ENCODE peak calls at places on chromosomes 12 and 14, in seven cellular contexts. X is endothelial cell of umbilical vein, Z is right lobe of liver, A is psoas muscle, U is dorsolateral prefrontal cortex, L is tibial artery, B is upper lobe of right lung. R is an unnamed sample.

GRCh38 chr14:99774526-99775307 is 18.5 kb upstream of the EML1 start:
- DNase-seq in A (no peak), L (no peak), B (no peak), U (peak; percentile 59), X (no peak), Z (no peak), R (no peak)

GRCh38 chr14:90583916-90584605 is 187.2 kb downstream of the CALM1 start:
- DNase-seq in L (no peak), Z (no peak), X (no peak), U (no peak), A (no peak), B (no peak), R (no peak)

GRCh38 chr12:30043151-30043550 is 259.4 kb upstream of the TMTC1 start:
- DNase-seq in A (no peak), Z (no peak), L (no peak), X (no peak), B (no peak), U (no peak), R (no peak)

GRCh38 chr12:114904254-114905003 is 220.5 kb upstream of the TBX3 start:
- DNase-seq in X (no peak), B (no peak), Z (no peak), U (no peak), A (no peak), L (no peak), R (no peak)

GRCh38 chr12:84922721-84923120 is 10.1 kb upstream of the SLC6A15 start:
- DNase-seq in A (no peak), L (no peak), U (no peak), X (no peak), B (no peak), Z (no peak), R (peak; percentile 77)

GRCh38 chr12:95661360-95661759 is 110.1 kb upstream of the USP44 start:
- DNase-seq in X (no peak), L (no peak), B (no peak), U (no peak), Z (no peak), A (no peak), R (peak; percentile 24)

GRCh38 chr14:103889313-103890051 is 38.8 kb upstream of the TDRD9 start:
- DNase-seq in B (peak; percentile 80), X (no peak), Z (peak; percentile 83), U (no peak), A (no peak), L (no peak), R (peak; percentile 93)

GRCh38 chr12:78385541-78385940 is 479.0 kb upstream of the SYT1 start:
- DNase-seq in A (no peak), Z (no peak), B (no peak), X (no peak), L (no peak), U (no peak), R (peak; percentile 29)

GRCh38 chr12:46663297-46663696 is 162.5 kb downstream of the SLC38A4 start:
- DNase-seq in B (no peak), A (no peak), L (no peak), U (no peak), X (no peak), Z (no peak), R (peak; percentile 66)

GRCh38 chr12:2183556-2184541 is 131.1 kb downstream of the CACNA1C start:
- DNase-seq in L (no peak), A (no peak), Z (no peak), B (no peak), X (no peak), U (no peak), R (no peak)

GRCh38 chr14:74501135-74501614 is 7.6 kb downstream of the ISCA2 start:
- DNase-seq in U (peak; percentile 71), X (peak; percentile 62), B (peak; percentile 87), A (peak; percentile 76), L (peak; percentile 83), Z (no peak), R (peak; percentile 62)

GRCh38 chr12:2970744-2971143 is 11.5 kb downstream of the TEAD4 start:
- DNase-seq in Z (no peak), X (no peak), L (no peak), A (peak; percentile 41), U (no peak), B (no peak), R (no peak)

GRCh38 chr14:55151601-55152000 is 22.5 kb downstream of the LGALS3 start:
- DNase-seq in Z (no peak), X (no peak), B (no peak), L (no peak), U (no peak), A (no peak), R (no peak)

GRCh38 chr12:63163542-63163941 is 12.5 kb upstream of the AVPR1A start:
- DNase-seq in A (no peak), X (no peak), L (no peak), U (no peak), B (no peak), Z (no peak), R (no peak)

GRCh38 chr14:106850913-106851825 is 1324.8 kb downstream of the TMEM121 start:
- DNase-seq in A (no peak), L (no peak), Z (no peak), U (no peak), X (no peak), B (no peak), R (no peak)

GRCh38 chr12:114393569-114393968 is 12.4 kb downstream of the TBX5 start:
- DNase-seq in A (no peak), Z (no peak), L (no peak), U (no peak), B (no peak), X (no peak), R (no peak)

GRCh38 chr14:68616255-68616902 is 176.5 kb downstream of the ZFP36L1 start:
- DNase-seq in X (peak; percentile 34), A (no peak), B (no peak), L (no peak), U (no peak), Z (no peak), R (peak; percentile 17)

GRCh38 chr14:69059658-69060648 is 80.9 kb upstream of the ACTN1 start:
- DNase-seq in X (peak; percentile 51), L (peak; percentile 74), A (peak; percentile 24), Z (no peak), B (no peak), U (no peak), R (peak; percentile 71)

GRCh38 chr12:128695697-128696096 is 128.1 kb downstream of the SLC15A4 start:
- DNase-seq in L (no peak), B (no peak), X (no peak), U (no peak), Z (no peak), A (no peak), R (no peak)

GRCh38 chr12:110600254-110600653 is 13.7 kb upstream of the TCTN1 start:
- DNase-seq in Z (no peak), U (no peak), A (no peak), B (no peak), X (peak; percentile 59), L (no peak), R (peak; percentile 69)

GRCh38 chr12:82754856-82755255 is 68.2 kb downstream of the TMTC2 start:
- DNase-seq in U (no peak), Z (no peak), X (peak; percentile 11), B (no peak), A (no peak), L (no peak), R (no peak)

GRCh38 chr14:54087376-54087775 is 130.8 kb upstream of the BMP4 start:
- DNase-seq in A (no peak), B (no peak), X (no peak), U (no peak), L (no peak), Z (no peak), R (no peak)

GRCh38 chr14:54086780-54087179 is 130.2 kb upstream of the BMP4 start:
- DNase-seq in A (no peak), U (no peak), B (no peak), Z (no peak), X (no peak), L (no peak), R (no peak)

GRCh38 chr14:54088271-54088670 is 131.6 kb upstream of the BMP4 start:
- DNase-seq in A (no peak), U (no peak), Z (no peak), X (no peak), L (no peak), B (no peak), R (no peak)

GRCh38 chr14:54085841-54086240 is 129.2 kb upstream of the BMP4 start:
- DNase-seq in L (no peak), X (no peak), Z (no peak), B (no peak), U (no peak), A (no peak), R (no peak)

GRCh38 chr14:54090274-54090673 is 133.6 kb upstream of the BMP4 start:
- DNase-seq in A (no peak), U (no peak), L (no peak), B (no peak), Z (no peak), X (no peak), R (no peak)
- H3K4me3 ChIP-seq in A (no peak overlapping the region), U (no peak overlapping the region), L (no peak overlapping the region), B (no peak overlapping the region), Z (no peak overlapping the region), X (no peak overlapping the region), R (no peak overlapping the region)

GRCh38 chr12:92987362-92987761 is 58.3 kb upstream of the EEA1 start:
- DNase-seq in B (no peak), L (no peak), U (no peak), X (peak; percentile 82), Z (no peak), A (no peak), R (peak; percentile 73)

GRCh38 chr12:92987846-92988621 is 58.9 kb upstream of the EEA1 start:
- DNase-seq in A (peak; percentile 25), U (no peak), B (peak; percentile 68), X (peak; percentile 34), L (peak; percentile 65), Z (no peak), R (no peak)

GRCh38 chr12:92991134-92991533 is 62.0 kb upstream of the EEA1 start:
- DNase-seq in B (no peak), X (no peak), L (no peak), U (no peak), Z (no peak), A (no peak), R (no peak)

GRCh38 chr12:92989715-92990484 is 60.8 kb upstream of the EEA1 start:
- DNase-seq in L (no peak), Z (no peak), B (no peak), U (no peak), A (no peak), X (no peak), R (no peak)

GRCh38 chr12:92988622-92989130 is 59.6 kb upstream of the EEA1 start:
- DNase-seq in B (no peak), X (no peak), Z (no peak), U (no peak), L (no peak), A (no peak), R (no peak)
- TF ChIP-seq CTCF in B (no peak), X (no peak), Z (no peak), U (no peak), L (no peak), A (no peak), R (no peak)

GRCh38 chr14:52949249-52949648 is 1.6 kb downstream of the FERMT2 start:
- DNase-seq in L (no peak), B (no peak), Z (no peak), A (no peak), U (no peak), X (peak; percentile 25), R (no peak)
- H3K27me3 ChIP-seq in L (no peaks in the 10 kb centered on the region), B (no peaks in the 10 kb centered on the region), Z (no peaks in the 10 kb centered on the region), A (no peaks in the 10 kb centered on the region), U (no peaks in the 10 kb centered on the region), X (no peaks in the 10 kb centered on the region), R (no peaks in the 10 kb centered on the region)

DNA sequence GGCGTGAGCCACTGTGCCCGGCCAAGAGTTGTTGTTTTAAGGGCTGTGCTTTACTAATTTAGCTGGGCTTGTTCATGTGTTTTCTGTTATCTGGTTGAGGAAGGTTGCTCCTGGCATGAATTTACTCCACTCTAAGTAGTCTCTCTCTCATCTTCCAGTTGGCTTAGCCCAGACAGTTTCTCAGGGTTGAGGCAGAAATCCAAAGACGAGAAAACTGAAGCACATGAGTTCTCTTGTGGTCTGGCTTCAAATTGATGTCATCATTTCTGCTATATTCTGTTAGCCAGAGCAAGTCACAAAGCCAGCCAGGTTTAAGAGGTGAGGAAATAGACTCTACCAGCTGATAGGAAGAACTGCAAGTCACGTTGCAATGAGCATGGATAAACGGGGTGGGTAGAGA is 57.9 kb downstream of the E2F7 start:
- DNase-seq in B (no peak), U (no peak), X (no peak), Z (no peak), L (no peak), A (no peak), R (no peak)
- H3K4me3 ChIP-seq in B (no peak overlapping the region), U (no peak overlapping the region), X (no peak overlapping the region), Z (no peak overlapping the region), L (no peak overlapping the region), A (no peak overlapping the region), R (no peak overlapping the region)